ENCODE peak calls at places on chromosomes 3 and 15, in ten cellular contexts. D, Z, W, U, E, G, A, R, V and C are unnamed samples.
A peak's percentile ranks its signal among the peaks of the same experiment; 100 is the strongest.

GRCh38 chr15:68271854-68272471 is 5.6 kb upstream of the FEM1B start:
- DNase-seq in R (no peak), G (peak; percentile 62), U (peak; percentile 41), V (peak; percentile 80), Z (peak; percentile 65), W (no peak), E (peak; percentile 99), D (peak; percentile 17), A (peak; percentile 80), C (no peak)

GRCh38 chr3:189071452-189071851 is 100.3 kb upstream of the TPRG1 start:
- DNase-seq in U (no peak), D (no peak), E (peak; percentile 71), R (no peak), A (no peak), W (no peak), V (no peak), Z (no peak), G (no peak), C (no peak)

GRCh38 chr3:118478706-118479276 is 555.9 kb downstream of the IGSF11 start:
- DNase-seq in E (no peak), D (no peak), Z (no peak), G (no peak), U (peak; percentile 55), W (no peak), R (no peak), A (no peak), V (no peak), C (no peak)

GRCh38 chr15:74378853-74379252 is 11.4 kb upstream of the CYP11A1 start:
- DNase-seq in G (no peak), W (no peak), D (no peak), U (peak; percentile 25), Z (peak; percentile 51), A (no peak), R (no peak), V (no peak), E (no peak), C (no peak)

GRCh38 chr3:37435572-37435971 is 261.2 kb upstream of the LRRFIP2 start:
- DNase-seq in W (no peak), G (no peak), V (no peak), E (no peak), R (no peak), A (no peak), Z (no peak), D (no peak), U (peak; percentile 56), C (no peak)

GRCh38 chr3:27728195-27729087 is 6.3 kb upstream of the EOMES start:
- DNase-seq in V (no peak), G (no peak), D (no peak), E (no peak), U (peak; percentile 93), R (no peak), A (no peak), Z (no peak), W (no peak), C (peak; percentile 80)

GRCh38 chr3:195854628-195855300 is 43.0 kb upstream of the MUC4 start:
- DNase-seq in W (no peak), G (no peak), V (no peak), R (no peak), D (no peak), U (no peak), A (no peak), Z (no peak), E (no peak), C (no peak)

GRCh38 chr3:137867611-137868010 is 103.5 kb downstream of the SOX14 start:
- DNase-seq in D (no peak), Z (no peak), G (no peak), E (no peak), V (no peak), W (no peak), R (no peak), U (no peak), A (no peak), C (no peak)

GRCh38 chr3:152842423-152842822 is 7.5 kb downstream of the P2RY1 start:
- DNase-seq in R (no peak), W (no peak), A (no peak), E (no peak), V (no peak), U (no peak), Z (no peak), D (no peak), G (no peak), C (no peak)

GRCh38 chr15:67998599-67999122 is 55.5 kb upstream of the PIAS1 start:
- DNase-seq in V (peak; percentile 38), A (no peak), E (peak; percentile 80), D (peak; percentile 17), R (no peak), W (no peak), G (no peak), U (no peak), Z (no peak), C (no peak)

GRCh38 chr3:142542054-142542453 is 36.5 kb downstream of the ATR start:
- DNase-seq in U (no peak), V (no peak), R (no peak), G (no peak), Z (no peak), E (no peak), W (no peak), D (no peak), A (no peak), C (no peak)

GRCh38 chr15:94404733-94405283 is 173.4 kb downstream of the MCTP2 start:
- DNase-seq in E (no peak), V (no peak), G (no peak), W (no peak), D (no peak), A (no peak), U (no peak), Z (no peak), R (no peak), C (no peak)

GRCh38 chr15:68210409-68210756 is 5.3 kb upstream of the CALML4 start:
- DNase-seq in U (peak; percentile 20), W (peak; percentile 57), G (no peak), A (no peak), D (no peak), V (no peak), Z (peak; percentile 4), E (no peak), R (no peak), C (no peak)

GRCh38 chr3:69428657-69429255 is 42.9 kb upstream of the FRMD4B start:
- DNase-seq in D (no peak), V (no peak), A (no peak), U (no peak), W (no peak), R (no peak), E (no peak), Z (no peak), G (no peak), C (no peak)

GRCh38 chr3:69426291-69426690 is 40.4 kb upstream of the FRMD4B start:
- DNase-seq in D (no peak), W (no peak), R (no peak), G (no peak), A (no peak), U (no peak), Z (peak; percentile 32), V (no peak), E (no peak), C (no peak)

GRCh38 chr3:69425249-69425648 is 39.4 kb upstream of the FRMD4B start:
- DNase-seq in U (peak; percentile 37), G (no peak), W (no peak), Z (peak; percentile 49), A (peak; percentile 21), D (no peak), V (no peak), R (peak; percentile 46), E (peak; percentile 62), C (no peak)

GRCh38 chr3:69423756-69424155 is 37.9 kb upstream of the FRMD4B start:
- DNase-seq in D (no peak), Z (no peak), A (no peak), W (no peak), R (no peak), E (no peak), V (no peak), G (no peak), U (no peak), C (no peak)

GRCh38 chr3:69426905-69427304 is 41.0 kb upstream of the FRMD4B start:
- DNase-seq in D (no peak), V (no peak), U (no peak), A (no peak), G (no peak), W (no peak), R (no peak), Z (no peak), E (no peak), C (no peak)
- TF ChIP-seq CTCF in D (no peak), V (no peak), U (peak; percentile 48), A (no peak), G (no peak), W (peak; percentile 11), R (peak; percentile 31), Z (peak; percentile 33), E (no peak), C (peak; percentile 50)

GRCh38 chr3:58351920-58352319 is 19.2 kb downstream of the PXK start:
- DNase-seq in A (no peak), V (no peak), D (no peak), W (no peak), R (no peak), Z (no peak), E (no peak), U (peak; percentile 42), G (no peak), C (no peak)
- TF ChIP-seq CTCF in A (no peak), V (no peak), D (no peak), W (no peak), R (no peak), Z (no peak), E (no peak), U (no peak), G (no peak), C (no peak)

DNA sequence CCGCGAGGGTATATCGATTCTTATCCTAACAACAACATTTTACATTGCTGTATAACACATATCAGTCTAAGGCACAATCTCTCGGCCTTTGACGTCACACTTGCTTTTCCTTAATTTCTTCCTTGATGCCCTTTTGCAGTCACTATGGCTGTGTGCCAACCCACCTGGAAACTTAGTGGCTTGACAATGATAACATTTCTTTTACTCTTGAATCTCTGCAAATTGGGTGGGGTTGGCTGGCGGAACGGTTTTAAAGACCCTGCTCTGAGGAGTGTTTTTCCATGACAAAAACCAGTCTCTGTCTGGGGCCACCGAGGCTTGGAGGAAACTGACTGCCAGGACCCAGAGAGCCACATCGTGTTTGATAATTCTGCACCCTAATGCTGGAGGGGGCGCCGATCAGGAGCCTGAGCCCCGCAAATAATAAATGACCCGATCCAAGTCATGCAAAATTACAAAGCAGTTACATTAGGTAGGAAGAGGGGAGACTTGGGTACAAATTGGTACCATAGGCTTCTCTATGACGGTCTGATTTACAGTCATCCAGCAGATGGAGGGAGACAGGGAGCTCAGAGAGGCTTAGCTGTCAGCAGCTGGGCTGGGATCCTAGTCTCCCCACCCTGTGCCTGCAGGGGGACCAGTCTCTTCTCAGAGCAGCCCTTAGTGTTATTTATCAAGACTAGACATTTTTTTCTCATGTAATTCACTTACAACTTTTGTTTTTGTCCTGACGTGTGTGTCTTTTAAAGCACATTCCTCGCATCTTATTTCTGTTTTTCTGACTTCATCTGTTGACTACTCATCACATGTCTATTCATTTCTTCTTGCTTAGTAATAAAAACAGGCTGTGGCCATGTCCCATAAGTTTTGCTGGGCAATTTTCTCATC is 115.8 kb downstream of the KLF13 start:
- DNase-seq in W (no peak), Z (peak; percentile 42), A (no peak), D (peak; percentile 35), E (peak; percentile 39), G (no peak), V (no peak), R (no peak), U (no peak), C (peak; percentile 85)
- TF ChIP-seq CTCF in W (no peak), Z (no peak), A (peak; percentile 9), D (no peak), E (peak; percentile 10), G (peak; percentile 16), V (no peak), R (no peak), U (peak; percentile 54), C (peak; percentile 52)

GRCh38 chr3:124526601-124527000 is 203.7 kb upstream of the UMPS start:
- DNase-seq in W (no peak), A (no peak), R (no peak), Z (no peak), E (no peak), D (no peak), V (no peak), U (no peak), G (no peak), C (no peak)
- TF ChIP-seq CTCF in W (no peak), A (peak; percentile 29), R (peak; percentile 24), Z (no peak), E (peak; percentile 9), D (no peak), V (no peak), U (peak; percentile 54), G (no peak), C (no peak)